ENCODE peak calls at places on chromosomes 5 and 9, in ten cellular contexts. One of them, this sample, is unnamed.

GRCh38 chr5:148179234-148179824 is 11.0 kb downstream of the SPINK14 start:
- DNase-seq in uterus: no peak
- DNase-seq in K562: no peak
- DNase-seq in PC-9: peak; percentile 6
- DNase-seq in H1: no peak
- DNase-seq in bronchial epithelial cell: peak; percentile 74
- DNase-seq in lower lobe of right lung: no peak
- DNase-seq in left ventricle myocardium inferior: no peak
- DNase-seq in HFFc6: peak; percentile 54
- DNase-seq in kidney: no peak
- DNase-seq in this sample: peak; percentile 8

GRCh38 chr9:19386469-19387044 is 6.5 kb upstream of the RPS6 start:
- DNase-seq in uterus: no peak
- DNase-seq in K562: no peak
- DNase-seq in PC-9: no peak
- DNase-seq in H1: no peak
- DNase-seq in bronchial epithelial cell: no peak
- DNase-seq in lower lobe of right lung: no peak
- DNase-seq in left ventricle myocardium inferior: no peak
- DNase-seq in HFFc6: no peak
- DNase-seq in kidney: no peak
- DNase-seq in this sample: no peak

GRCh38 chr5:35876922-35877321 is 20.2 kb downstream of the IL7R start:
- DNase-seq in uterus: no peak
- DNase-seq in K562: no peak
- DNase-seq in PC-9: no peak
- DNase-seq in H1: no peak
- DNase-seq in bronchial epithelial cell: peak; percentile 34
- DNase-seq in lower lobe of right lung: no peak
- DNase-seq in left ventricle myocardium inferior: no peak
- DNase-seq in HFFc6: peak; percentile 24
- DNase-seq in kidney: no peak
- DNase-seq in this sample: no peak

GRCh38 chr5:87393331-87393730 is 19.4 kb downstream of the CCNH start:
- DNase-seq in uterus: no peak
- DNase-seq in K562: no peak
- DNase-seq in PC-9: no peak
- DNase-seq in H1: no peak
- DNase-seq in bronchial epithelial cell: peak; percentile 71
- DNase-seq in lower lobe of right lung: no peak
- DNase-seq in left ventricle myocardium inferior: no peak
- DNase-seq in HFFc6: peak; percentile 70
- DNase-seq in kidney: no peak
- DNase-seq in this sample: no peak

GRCh38 chr9:97367729-97368128 is 44.2 kb upstream of the TDRD7 start:
- DNase-seq in uterus: no peak
- DNase-seq in K562: no peak
- DNase-seq in PC-9: no peak
- DNase-seq in H1: no peak
- DNase-seq in bronchial epithelial cell: no peak
- DNase-seq in lower lobe of right lung: no peak
- DNase-seq in left ventricle myocardium inferior: no peak
- DNase-seq in HFFc6: no peak
- DNase-seq in kidney: no peak
- DNase-seq in this sample: peak; percentile 37

GRCh38 chr5:159459951-159460538 is 129.8 kb upstream of the IL12B start:
- DNase-seq in uterus: no peak
- DNase-seq in K562: no peak
- DNase-seq in PC-9: peak; percentile 23
- DNase-seq in H1: no peak
- DNase-seq in bronchial epithelial cell: peak; percentile 13
- DNase-seq in lower lobe of right lung: no peak
- DNase-seq in left ventricle myocardium inferior: no peak
- DNase-seq in HFFc6: no peak
- DNase-seq in kidney: no peak
- DNase-seq in this sample: peak; percentile 20

GRCh38 chr5:37055383-37055990 is 178.9 kb downstream of the NIPBL start:
- DNase-seq in uterus: no peak
- DNase-seq in K562: no peak
- DNase-seq in PC-9: no peak
- DNase-seq in H1: no peak
- DNase-seq in bronchial epithelial cell: peak; percentile 11
- DNase-seq in lower lobe of right lung: no peak
- DNase-seq in left ventricle myocardium inferior: no peak
- DNase-seq in HFFc6: no peak
- DNase-seq in kidney: no peak
- DNase-seq in this sample: no peak

GRCh38 chr9:94952553-94953373 is 226.3 kb downstream of the AOPEP start:
- DNase-seq in uterus: peak; percentile 61
- DNase-seq in K562: no peak
- DNase-seq in PC-9: no peak
- DNase-seq in H1: no peak
- DNase-seq in bronchial epithelial cell: peak; percentile 80
- DNase-seq in lower lobe of right lung: no peak
- DNase-seq in left ventricle myocardium inferior: no peak
- DNase-seq in HFFc6: no peak
- DNase-seq in kidney: no peak
- DNase-seq in this sample: peak; percentile 51

DNA sequence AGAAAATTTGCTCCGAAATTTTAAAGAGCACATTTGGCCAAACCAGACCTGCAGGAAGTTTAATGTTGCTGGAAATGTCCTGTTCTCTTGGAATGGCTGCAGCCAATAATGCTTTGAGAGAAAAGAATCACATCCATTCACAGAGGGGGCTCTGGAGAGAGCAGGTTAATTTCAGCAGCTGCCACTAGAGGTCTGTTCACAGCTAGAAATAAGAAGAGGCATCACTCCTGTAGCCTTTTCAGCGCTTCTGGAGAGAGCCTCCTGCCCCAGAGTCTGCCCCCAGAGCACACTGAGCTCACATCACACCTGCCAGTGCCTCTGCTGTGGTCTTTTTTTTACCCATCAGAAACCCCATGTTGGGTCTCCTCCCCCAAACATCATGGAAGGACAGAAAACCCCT is 124.8 kb upstream of the RAD23B start:
- DNase-seq in uterus: no peak
- DNase-seq in K562: no peak
- DNase-seq in PC-9: no peak
- DNase-seq in H1: peak; percentile 47
- DNase-seq in bronchial epithelial cell: peak; percentile 26
- DNase-seq in lower lobe of right lung: no peak
- DNase-seq in left ventricle myocardium inferior: no peak
- DNase-seq in HFFc6: peak; percentile 26
- DNase-seq in kidney: no peak
- DNase-seq in this sample: peak; percentile 24
- TF ChIP-seq CTCF in uterus: no peak
- TF ChIP-seq CTCF in K562: peak; percentile 30
- TF ChIP-seq CTCF in PC-9: peak; percentile 51
- TF ChIP-seq CTCF in H1: peak; percentile 12
- TF ChIP-seq CTCF in bronchial epithelial cell: peak; percentile 60
- TF ChIP-seq CTCF in lower lobe of right lung: no peak
- TF ChIP-seq CTCF in left ventricle myocardium inferior: peak; percentile 59
- TF ChIP-seq CTCF in HFFc6: peak; percentile 68
- TF ChIP-seq CTCF in kidney: peak; percentile 33
- TF ChIP-seq CTCF in this sample: peak; percentile 21

DNA sequence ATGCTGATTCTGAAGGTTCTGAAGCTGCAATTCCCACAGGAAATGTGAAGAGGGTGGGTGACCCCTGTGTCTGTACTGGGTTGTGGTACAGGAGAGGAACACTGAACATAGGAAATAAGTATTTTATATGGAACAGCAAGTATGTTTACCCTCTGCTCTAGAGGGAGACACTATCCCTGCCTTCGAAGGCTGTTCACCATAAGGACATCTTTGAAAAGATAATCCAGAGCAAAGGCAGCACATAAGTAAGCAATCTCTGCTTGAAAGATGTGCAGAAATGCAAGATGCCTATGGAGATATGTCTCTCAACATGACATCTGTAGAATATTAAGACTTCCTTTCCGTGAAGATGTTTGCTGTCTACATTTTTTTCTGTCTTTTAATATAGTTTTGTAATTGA is 184.4 kb upstream of the EFNA5 start:
- DNase-seq in uterus: no peak
- DNase-seq in K562: no peak
- DNase-seq in PC-9: no peak
- DNase-seq in H1: no peak
- DNase-seq in bronchial epithelial cell: no peak
- DNase-seq in lower lobe of right lung: no peak
- DNase-seq in left ventricle myocardium inferior: no peak
- DNase-seq in HFFc6: no peak
- DNase-seq in kidney: no peak
- DNase-seq in this sample: no peak
- TF ChIP-seq CTCF in uterus: no peak
- TF ChIP-seq CTCF in K562: no peak
- TF ChIP-seq CTCF in PC-9: no peak
- TF ChIP-seq CTCF in H1: no peak
- TF ChIP-seq CTCF in bronchial epithelial cell: no peak
- TF ChIP-seq CTCF in lower lobe of right lung: no peak
- TF ChIP-seq CTCF in left ventricle myocardium inferior: no peak
- TF ChIP-seq CTCF in HFFc6: no peak
- TF ChIP-seq CTCF in kidney: no peak
- TF ChIP-seq CTCF in this sample: no peak

GRCh38 chr5:40679998-40680681 is 425 bp downstream of the PTGER4 start:
- DNase-seq in uterus: no peak
- DNase-seq in K562: no peak
- DNase-seq in PC-9: no peak
- DNase-seq in H1: no peak
- DNase-seq in bronchial epithelial cell: no peak
- DNase-seq in lower lobe of right lung: peak; percentile 61
- DNase-seq in left ventricle myocardium inferior: peak; percentile 28
- DNase-seq in HFFc6: no peak
- DNase-seq in kidney: peak; percentile 77
- DNase-seq in this sample: peak; percentile 27

GRCh38 chr5:40682431-40683017 is 2.8 kb downstream of the PTGER4 start:
- DNase-seq in uterus: no peak
- DNase-seq in K562: no peak
- DNase-seq in PC-9: no peak
- DNase-seq in H1: no peak
- DNase-seq in bronchial epithelial cell: no peak
- DNase-seq in lower lobe of right lung: peak; percentile 50
- DNase-seq in left ventricle myocardium inferior: no peak
- DNase-seq in HFFc6: no peak
- DNase-seq in kidney: no peak
- DNase-seq in this sample: no peak

GRCh38 chr5:40679071-40679997 is at the start of gene PTGER4:
- DNase-seq in uterus: peak; percentile 86
- DNase-seq in K562: peak; percentile 98
- DNase-seq in PC-9: peak; percentile 100
- DNase-seq in H1: peak; percentile 92
- DNase-seq in bronchial epithelial cell: peak; percentile 92
- DNase-seq in lower lobe of right lung: peak; percentile 93
- DNase-seq in left ventricle myocardium inferior: peak; percentile 94
- DNase-seq in HFFc6: peak; percentile 78
- DNase-seq in kidney: peak; percentile 98
- DNase-seq in this sample: peak; percentile 89

GRCh38 chr5:40681351-40682311 is 1.9 kb downstream of the PTGER4 start:
- DNase-seq in uterus: no peak
- DNase-seq in K562: no peak
- DNase-seq in PC-9: no peak
- DNase-seq in H1: peak; percentile 71
- DNase-seq in bronchial epithelial cell: no peak
- DNase-seq in lower lobe of right lung: peak; percentile 82
- DNase-seq in left ventricle myocardium inferior: peak; percentile 27
- DNase-seq in HFFc6: no peak
- DNase-seq in kidney: peak; percentile 80
- DNase-seq in this sample: peak; percentile 46

DNA sequence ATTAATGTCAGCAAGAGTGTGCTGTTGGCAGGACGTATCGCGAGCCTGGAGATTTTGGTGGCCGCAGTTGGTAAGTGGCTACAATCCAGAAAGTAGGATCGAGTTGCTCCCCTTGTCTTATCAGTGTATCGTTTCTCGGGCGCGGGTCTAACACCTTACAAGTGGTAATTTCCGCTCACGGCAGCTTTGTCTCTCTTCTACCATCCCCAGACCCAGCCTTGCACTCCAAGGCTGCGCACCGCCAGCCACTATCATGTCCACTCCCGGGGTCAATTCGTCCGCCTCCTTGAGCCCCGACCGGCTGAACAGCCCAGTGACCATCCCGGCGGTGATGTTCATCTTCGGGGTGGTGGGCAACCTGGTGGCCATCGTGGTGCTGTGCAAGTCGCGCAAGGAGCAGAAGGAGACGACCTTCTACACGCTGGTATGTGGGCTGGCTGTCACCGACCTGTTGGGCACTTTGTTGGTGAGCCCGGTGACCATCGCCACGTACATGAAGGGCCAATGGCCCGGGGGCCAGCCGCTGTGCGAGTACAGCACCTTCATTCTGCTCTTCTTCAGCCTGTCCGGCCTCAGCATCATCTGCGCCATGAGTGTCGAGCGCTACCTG is 1.1 kb downstream of the PTGER4 start:
- DNase-seq in uterus: peak; percentile 28
- DNase-seq in K562: no peak
- DNase-seq in PC-9: no peak
- DNase-seq in H1: peak; percentile 59
- DNase-seq in bronchial epithelial cell: no peak
- DNase-seq in lower lobe of right lung: peak; percentile 60
- DNase-seq in left ventricle myocardium inferior: no peak
- DNase-seq in HFFc6: no peak
- DNase-seq in kidney: peak; percentile 75
- DNase-seq in this sample: peak; percentile 41
- TF ChIP-seq CTCF in uterus: peak; percentile 10
- TF ChIP-seq CTCF in K562: no peak
- TF ChIP-seq CTCF in PC-9: no peak
- TF ChIP-seq CTCF in H1: peak; percentile 43
- TF ChIP-seq CTCF in bronchial epithelial cell: peak; percentile 18
- TF ChIP-seq CTCF in lower lobe of right lung: no peak
- TF ChIP-seq CTCF in left ventricle myocardium inferior: peak; percentile 22
- TF ChIP-seq CTCF in HFFc6: peak; percentile 53
- TF ChIP-seq CTCF in kidney: no peak
- TF ChIP-seq CTCF in this sample: no peak

GRCh38 chr9:83936523-83936922 is 15.3 kb upstream of the KIF27 start:
- DNase-seq in uterus: no peak
- DNase-seq in K562: no peak
- DNase-seq in PC-9: no peak
- DNase-seq in H1: peak; percentile 7
- DNase-seq in bronchial epithelial cell: no peak
- DNase-seq in lower lobe of right lung: no peak
- DNase-seq in left ventricle myocardium inferior: no peak
- DNase-seq in HFFc6: no peak
- DNase-seq in kidney: no peak
- DNase-seq in this sample: no peak

GRCh38 chr9:83935276-83935890 is 14.2 kb upstream of the KIF27 start:
- DNase-seq in uterus: no peak
- DNase-seq in K562: no peak
- DNase-seq in PC-9: peak; percentile 50
- DNase-seq in H1: no peak
- DNase-seq in bronchial epithelial cell: peak; percentile 70
- DNase-seq in lower lobe of right lung: no peak
- DNase-seq in left ventricle myocardium inferior: no peak
- DNase-seq in HFFc6: peak; percentile 81
- DNase-seq in kidney: no peak
- DNase-seq in this sample: no peak

GRCh38 chr9:83940590-83941303 is 19.5 kb upstream of the KIF27 start:
- DNase-seq in uterus: no peak
- DNase-seq in K562: no peak
- DNase-seq in PC-9: no peak
- DNase-seq in H1: no peak
- DNase-seq in bronchial epithelial cell: no peak
- DNase-seq in lower lobe of right lung: no peak
- DNase-seq in left ventricle myocardium inferior: no peak
- DNase-seq in HFFc6: no peak
- DNase-seq in kidney: no peak
- DNase-seq in this sample: no peak

GRCh38 chr9:83934569-83935275 is 13.5 kb upstream of the KIF27 start:
- DNase-seq in uterus: no peak
- DNase-seq in K562: no peak
- DNase-seq in PC-9: peak; percentile 19
- DNase-seq in H1: no peak
- DNase-seq in bronchial epithelial cell: peak; percentile 94
- DNase-seq in lower lobe of right lung: no peak
- DNase-seq in left ventricle myocardium inferior: no peak
- DNase-seq in HFFc6: peak; percentile 37
- DNase-seq in kidney: no peak
- DNase-seq in this sample: no peak

GRCh38 chr9:83937861-83938455 is 16.7 kb upstream of the KIF27 start:
- DNase-seq in uterus: no peak
- DNase-seq in K562: peak; percentile 54
- DNase-seq in PC-9: peak; percentile 33
- DNase-seq in H1: peak; percentile 47
- DNase-seq in bronchial epithelial cell: peak; percentile 74
- DNase-seq in lower lobe of right lung: no peak
- DNase-seq in left ventricle myocardium inferior: no peak
- DNase-seq in HFFc6: peak; percentile 60
- DNase-seq in kidney: no peak
- DNase-seq in this sample: peak; percentile 59
- TF ChIP-seq CTCF in uterus: peak; percentile 76
- TF ChIP-seq CTCF in K562: peak; percentile 67
- TF ChIP-seq CTCF in PC-9: peak; percentile 84
- TF ChIP-seq CTCF in H1: no peak
- TF ChIP-seq CTCF in bronchial epithelial cell: peak; percentile 51
- TF ChIP-seq CTCF in lower lobe of right lung: peak; percentile 67
- TF ChIP-seq CTCF in left ventricle myocardium inferior: peak; percentile 78
- TF ChIP-seq CTCF in HFFc6: peak; percentile 88
- TF ChIP-seq CTCF in kidney: peak; percentile 84
- TF ChIP-seq CTCF in this sample: peak; percentile 39